ENCODE peak calls at places on chromosomes 7 and 10, in six cellular contexts. D is uterus, F is Caco-2, R is tibial nerve, V is IMR-90, X is PC-9. N is an unnamed sample.

GRCh38 chr7:96728139-96728538 is 18.5 kb upstream of the SEM1 start:
- DNase-seq in D (no peak), F (no peak), R (no peak), V (no peak), X (no peak), N (no peak)

GRCh38 chr7:117133125-117133524 is 179.8 kb downstream of the ST7 start:
- DNase-seq in D (no peak), F (no peak), R (no peak), V (no peak), X (no peak), N (no peak)

GRCh38 chr10:21926949-21927348 is 76.6 kb downstream of the DNAJC1 start:
- DNase-seq in D (no peak), F (no peak), R (peak; percentile 8), V (peak; percentile 94), X (peak; percentile 40), N (no peak)

GRCh38 chr10:62278461-62278910 is 9.8 kb upstream of the RTKN2 start:
- DNase-seq in D (no peak), F (no peak), R (no peak), V (peak; percentile 11), X (no peak), N (no peak)

GRCh38 chr10:48748573-48748972 is 63.9 kb downstream of the WDFY4 start:
- DNase-seq in D (no peak), F (no peak), R (no peak), V (no peak), X (no peak), N (no peak)

GRCh38 chr7:44965441-44965903 is 13.3 kb downstream of the MYO1G start:
- DNase-seq in D (no peak), F (no peak), R (no peak), V (no peak), X (no peak), N (no peak)

GRCh38 chr10:96548589-96548988 is 34.9 kb upstream of the TLL2 start:
- DNase-seq in D (no peak), F (no peak), R (no peak), V (no peak), X (no peak), N (peak; percentile 27)

GRCh38 chr10:30783939-30784500 is 154.5 kb upstream of the LYZL2 start:
- DNase-seq in D (peak; percentile 89), F (peak; percentile 82), R (peak; percentile 84), V (peak; percentile 89), X (peak; percentile 67), N (peak; percentile 94)

GRCh38 chr10:36385693-36386092 is 739.7 kb upstream of the ANKRD30A start:
- DNase-seq in D (no peak), F (no peak), R (no peak), V (no peak), X (no peak), N (no peak)
- H3K9me3 ChIP-seq in D (no peaks in the 10 kb centered on the region), F (no peaks in the 10 kb centered on the region), R (no peaks in the 10 kb centered on the region), V (no peaks in the 10 kb centered on the region), X (no peaks in the 10 kb centered on the region), N (no peaks in the 10 kb centered on the region)

DNA sequence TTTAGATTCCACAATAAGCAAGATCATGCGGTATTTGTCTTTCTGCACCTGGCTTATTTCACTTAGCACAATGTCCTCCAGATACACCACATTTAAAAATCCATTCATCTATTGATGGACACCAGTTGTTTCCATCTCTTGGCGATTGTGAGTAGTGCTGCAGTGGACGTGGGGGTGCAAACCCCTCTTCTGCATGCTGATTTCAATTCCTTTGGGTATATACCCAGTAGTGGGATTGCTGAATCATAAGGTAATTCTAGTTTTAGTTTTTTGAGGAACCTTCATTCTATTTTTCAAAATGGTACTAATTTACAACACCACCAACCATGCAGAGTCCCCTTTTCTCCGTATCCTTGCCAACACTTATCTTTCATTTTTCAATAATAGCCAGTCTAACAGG is 2.0 kb upstream of the ASB10 start:
- DNase-seq in D (no peak), F (no peak), R (no peak), V (no peak), X (no peak), N (no peak)
- H3K27me3 ChIP-seq in D (no peaks in the 10 kb centered on the region), F (peaks cover 1% of the 10 kb centered on the region), R (peaks cover 11% of the 10 kb centered on the region), V (peaks cover 76% of the 10 kb centered on the region), X (peaks cover 97% of the 10 kb centered on the region), N (no peaks in the 10 kb centered on the region)

DNA sequence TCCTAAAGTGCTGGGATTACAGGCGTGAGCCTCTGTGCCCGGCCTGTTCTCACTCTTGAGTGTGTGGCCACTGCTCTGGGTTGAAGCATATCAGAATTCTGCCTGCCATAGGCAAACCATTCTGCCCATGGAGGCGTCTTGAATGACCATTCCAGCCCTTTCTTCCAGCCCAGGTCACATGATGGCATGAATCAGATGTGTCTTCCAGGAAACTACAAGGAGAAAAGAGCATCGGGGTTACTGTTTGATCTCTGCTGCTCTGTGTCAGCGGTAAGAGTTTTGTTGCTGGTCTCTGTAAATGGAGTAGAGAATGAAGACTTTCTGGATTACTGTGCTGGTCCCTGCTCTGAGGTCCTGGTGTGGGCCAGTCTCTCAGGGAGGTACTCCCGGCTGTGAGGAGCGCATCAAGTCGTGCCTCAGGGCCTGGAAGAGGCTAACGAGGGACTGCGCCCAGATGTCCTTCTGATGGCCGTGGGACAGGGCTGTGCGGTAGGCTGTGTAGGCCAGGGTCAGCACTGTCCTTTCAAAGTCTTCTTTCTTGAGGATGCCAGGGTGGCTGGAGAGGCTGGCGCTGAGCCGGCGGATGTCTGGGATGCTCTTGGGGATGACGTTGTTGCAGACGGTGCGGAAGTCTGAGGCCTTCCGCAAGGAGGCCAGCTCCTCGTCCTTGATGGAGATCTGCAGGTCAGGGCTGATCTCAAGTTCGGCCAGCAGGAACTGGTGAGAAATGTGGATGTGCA is 5.8 kb upstream of the SLC13A4 start:
- DNase-seq in D (no peak), F (no peak), R (no peak), V (no peak), X (no peak), N (no peak)
- H3K9me3 ChIP-seq in D (no peaks in the 10 kb centered on the region), F (no peaks in the 10 kb centered on the region), R (no peaks in the 10 kb centered on the region), V (no peaks in the 10 kb centered on the region), X (no peaks in the 10 kb centered on the region), N (no peaks in the 10 kb centered on the region)

GRCh38 chr10:86387221-86387794 is 20.7 kb upstream of the GRID1 start:
- DNase-seq in D (no peak), F (no peak), R (no peak), V (no peak), X (no peak), N (no peak)
- H3K27me3 ChIP-seq in D (peaks cover 9% of the 10 kb centered on the region), F (no peaks in the 10 kb centered on the region), R (peaks cover 42% of the 10 kb centered on the region), V (peaks cover 46% of the 10 kb centered on the region), X (no peaks in the 10 kb centered on the region), N (peaks cover 35% of the 10 kb centered on the region)

GRCh38 chr7:157827863-157828160 is 491.0 kb downstream of the DNAJB6 start:
- DNase-seq in D (no peak), F (no peak), R (no peak), V (no peak), X (no peak), N (no peak)

GRCh38 chr7:157828190-157828589 is 491.4 kb downstream of the DNAJB6 start:
- DNase-seq in D (no peak), F (no peak), R (no peak), V (no peak), X (no peak), N (no peak)

GRCh38 chr7:157829491-157829890 is 492.7 kb downstream of the DNAJB6 start:
- DNase-seq in D (no peak), F (no peak), R (no peak), V (no peak), X (no peak), N (no peak)

GRCh38 chr7:157830331-157830730 is 493.5 kb downstream of the DNAJB6 start:
- DNase-seq in D (no peak), F (no peak), R (no peak), V (no peak), X (no peak), N (no peak)

GRCh38 chr7:157828881-157829280 is 492.1 kb downstream of the DNAJB6 start:
- DNase-seq in D (no peak), F (no peak), R (no peak), V (no peak), X (no peak), N (no peak)
- H3K9me3 ChIP-seq in D (no peaks in the 10 kb centered on the region), F (no peaks in the 10 kb centered on the region), R (no peaks in the 10 kb centered on the region), V (peaks cover 81% of the 10 kb centered on the region), X (no peaks in the 10 kb centered on the region), N (no peaks in the 10 kb centered on the region)